ENCODE peak calls at places on chromosomes 5 and 9, in seven cellular contexts. Q is left ventricle myocardium inferior; W is HL-60; V is CD8-positive, alpha-beta memory T cell; H is psoas muscle; J is substantia nigra; M is heart right ventricle. C is an unnamed sample.

GRCh38 chr9:121609845-121610637 is 41.4 kb upstream of the DAB2IP start:
- DNase-seq in Q (no peak), W (no peak), V (no peak), H (peak), J (peak), M (peak), C (peak)

GRCh38 chr5:62538017-62538942 is 40.3 kb upstream of the LRRC70 start:
- DNase-seq in Q (no peak), W (peak), V (no peak), H (no peak), J (no peak), M (no peak), C (no peak)

GRCh38 chr9:121776739-121777637 is 125.6 kb downstream of the DAB2IP start:
- DNase-seq in Q (no peak), W (no peak), V (no peak), H (no peak), J (no peak), M (no peak), C (no peak)

GRCh38 chr9:113649054-113649453 is 185.5 kb downstream of the RGS3 start:
- DNase-seq in Q (peak), W (no peak), V (no peak), H (peak), J (peak), M (peak), C (no peak)

GRCh38 chr9:70438341-70438924 is 24.0 kb upstream of the KLF9 start:
- DNase-seq in Q (peak), W (peak), V (no peak), H (peak), J (no peak), M (peak), C (peak)

GRCh38 chr9:87570000-87570834 is 72.5 kb downstream of the DAPK1 start:
- DNase-seq in Q (no peak), W (no peak), V (no peak), H (no peak), J (no peak), M (no peak), C (no peak)

GRCh38 chr5:81017320-81017719 is 57.2 kb downstream of the RASGRF2 start:
- DNase-seq in Q (no peak), W (no peak), V (no peak), H (no peak), J (no peak), M (no peak), C (no peak)

GRCh38 chr9:117707561-117707960 is 3.4 kb downstream of the TLR4 start:
- DNase-seq in Q (no peak), W (no peak), V (no peak), H (no peak), J (no peak), M (no peak), C (no peak)

GRCh38 chr5:151743535-151743934 is 14.9 kb downstream of the ATOX1 start:
- DNase-seq in Q (no peak), W (no peak), V (no peak), H (no peak), J (no peak), M (no peak), C (no peak)

GRCh38 chr5:31476607-31477200 is 55.2 kb downstream of the DROSHA start:
- DNase-seq in Q (no peak), W (no peak), V (no peak), H (no peak), J (peak), M (no peak), C (no peak)

GRCh38 chr9:97577051-97577450 is 56.1 kb downstream of the TSTD2 start:
- DNase-seq in Q (no peak), W (no peak), V (no peak), H (no peak), J (no peak), M (no peak), C (no peak)

GRCh38 chr5:40679998-40680681 is 425 bp downstream of the PTGER4 start:
- DNase-seq in Q (peak), W (peak), V (no peak), H (no peak), J (no peak), M (no peak), C (no peak)

GRCh38 chr5:156322666-156323065 is 4.3 kb upstream of the SGCD start:
- DNase-seq in Q (no peak), W (no peak), V (no peak), H (no peak), J (no peak), M (no peak), C (no peak)

GRCh38 chr5:169696621-169697517 is 59.8 kb downstream of the DOCK2 start:
- DNase-seq in Q (no peak), W (no peak), V (no peak), H (no peak), J (no peak), M (no peak), C (no peak)

GRCh38 chr9:132424857-132425702 is 15.1 kb downstream of the CFAP77 start:
- DNase-seq in Q (no peak), W (no peak), V (no peak), H (no peak), J (no peak), M (no peak), C (no peak)

GRCh38 chr9:34987160-34988040 is 2.1 kb upstream of the DNAJB5 start:
- DNase-seq in Q (no peak), W (no peak), V (no peak), H (no peak), J (no peak), M (no peak), C (no peak)

GRCh38 chr9:89649045-89649691 is 44.4 kb downstream of the GADD45G start:
- DNase-seq in Q (no peak), W (no peak), V (no peak), H (no peak), J (no peak), M (no peak), C (no peak)

GRCh38 chr9:4567601-4568000 is 77.3 kb downstream of the SLC1A1 start:
- DNase-seq in Q (no peak), W (no peak), V (no peak), H (no peak), J (no peak), M (no peak), C (no peak)

GRCh38 chr9:112705773-112706427 is 12.0 kb downstream of the INIP start:
- DNase-seq in Q (no peak), W (no peak), V (no peak), H (no peak), J (peak), M (peak), C (no peak)

GRCh38 chr5:147037517-147038205 is 159.1 kb upstream of the PPP2R2B start:
- DNase-seq in Q (no peak), W (no peak), V (no peak), H (no peak), J (no peak), M (no peak), C (no peak)

GRCh38 chr9:113973226-113973625 is 97.1 kb downstream of the ZNF618 start:
- DNase-seq in Q (no peak), W (no peak), V (no peak), H (no peak), J (no peak), M (no peak), C (no peak)

GRCh38 chr5:67983251-67983941 is 232.2 kb upstream of the PIK3R1 start:
- DNase-seq in Q (no peak), W (no peak), V (no peak), H (no peak), J (no peak), M (no peak), C (no peak)

GRCh38 chr9:84827248-84827786 is 157.8 kb downstream of the NTRK2 start:
- DNase-seq in Q (no peak), W (no peak), V (no peak), H (no peak), J (no peak), M (no peak), C (no peak)

GRCh38 chr9:88651682-88652633 is 117.0 kb downstream of the NXNL2 start:
- DNase-seq in Q (peak), W (no peak), V (no peak), H (peak), J (peak), M (peak), C (peak)

GRCh38 chr5:31853398-31854135 is 214.6 kb downstream of the PDZD2 start:
- DNase-seq in Q (no peak), W (no peak), V (no peak), H (no peak), J (no peak), M (no peak), C (no peak)

GRCh38 chr5:167639761-167640160 is 651.7 kb upstream of the WWC1 start:
- DNase-seq in Q (no peak), W (no peak), V (no peak), H (no peak), J (no peak), M (no peak), C (no peak)

GRCh38 chr5:170291324-170291847 is 6.2 kb downstream of the LCP2 start:
- DNase-seq in Q (no peak), W (no peak), V (no peak), H (no peak), J (no peak), M (no peak), C (no peak)

GRCh38 chr5:143200781-143201398 is 202.6 kb downstream of the NR3C1 start:
- DNase-seq in Q (peak), W (no peak), V (no peak), H (peak), J (no peak), M (peak), C (no peak)

GRCh38 chr9:82423700-82424099 is 435.1 kb downstream of the SPATA31D1 start:
- DNase-seq in Q (no peak), W (no peak), V (no peak), H (no peak), J (no peak), M (no peak), C (no peak)

GRCh38 chr9:37988602-37989001 is 80.4 kb downstream of the SHB start:
- DNase-seq in Q (no peak), W (no peak), V (no peak), H (no peak), J (no peak), M (no peak), C (no peak)
- H3K27ac ChIP-seq in Q (peak), W (no peak), V (no peak), H (no peak), J (peak), M (no peak), C (no peak)

GRCh38 chr9:96423322-96423984 is 5.3 kb upstream of the ZNF367 start:
- DNase-seq in Q (no peak), W (no peak), V (no peak), H (no peak), J (no peak), M (no peak), C (no peak)
- H3K27ac ChIP-seq in Q (peak), W (no peak), V (no peak), H (no peak), J (no peak), M (no peak), C (peak)

DNA sequence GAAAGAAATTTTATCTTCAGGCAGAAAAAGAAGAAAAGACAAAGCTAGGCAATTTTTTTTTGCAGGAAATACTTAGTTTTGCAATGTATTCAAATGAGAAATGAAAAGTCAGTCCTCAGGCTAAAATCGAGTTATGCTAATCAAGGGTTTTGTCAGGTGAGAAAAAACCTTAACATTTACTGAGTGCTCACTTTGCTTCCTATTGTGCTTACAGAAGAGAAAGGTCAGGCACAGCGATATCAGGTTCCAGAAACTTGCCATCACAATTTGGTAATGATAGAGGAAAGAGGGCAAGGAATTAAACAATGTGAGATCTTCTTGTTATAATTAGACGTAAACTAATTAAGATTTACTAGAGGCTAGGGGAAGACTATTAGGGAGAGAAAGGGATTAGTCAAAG is 431.7 kb upstream of the CTNND2 start:
- DNase-seq in Q (no peak), W (no peak), V (no peak), H (no peak), J (no peak), M (no peak), C (no peak)
- H3K27ac ChIP-seq in Q (no peak), W (no peak), V (no peak), H (no peak), J (no peak), M (no peak), C (no peak)

GRCh38 chr5:95027151-95027721 is 257.7 kb downstream of the MCTP1 start:
- DNase-seq in Q (no peak), W (peak), V (no peak), H (no peak), J (no peak), M (no peak), C (no peak)

GRCh38 chr5:95018511-95018910 is 266.4 kb downstream of the MCTP1 start:
- DNase-seq in Q (no peak), W (no peak), V (no peak), H (no peak), J (no peak), M (no peak), C (no peak)

GRCh38 chr5:95020382-95020781 is 264.5 kb downstream of the MCTP1 start:
- DNase-seq in Q (no peak), W (no peak), V (no peak), H (no peak), J (no peak), M (no peak), C (no peak)

GRCh38 chr5:95018946-95019345 is 265.9 kb downstream of the MCTP1 start:
- DNase-seq in Q (no peak), W (no peak), V (no peak), H (no peak), J (no peak), M (no peak), C (no peak)

GRCh38 chr5:95022967-95023695 is 261.8 kb downstream of the MCTP1 start:
- DNase-seq in Q (no peak), W (peak), V (no peak), H (no peak), J (no peak), M (no peak), C (no peak)
- H3K27ac ChIP-seq in Q (no peak), W (no peak), V (no peak), H (no peak), J (no peak), M (no peak), C (no peak)

C was measured in aorta.